ENCODE peak calls at places on chromosomes 11 and 22, in seven cellular contexts. G is fibroblast of the conjunctiva, Q is NCI-H69, D is mucosa of gallbladder, T is AG09309, F is HCT116, N is NCI-H1417. R is an unnamed sample.
A peak's percentile ranks its signal among the peaks of the same experiment; 100 is the strongest.

GRCh38 chr11:43327987-43328386 is 16.2 kb downstream of the API5 start:
- DNase-seq in G (peak; percentile 88), Q (peak; percentile 20), D (peak; percentile 20), T (peak; percentile 45), F (no peak), N (no peak), R (peak; percentile 48)

GRCh38 chr22:35524966-35525686 is 15.5 kb upstream of the RASD2 start:
- DNase-seq in G (no peak), Q (peak; percentile 98), D (peak; percentile 61), T (no peak), F (no peak), N (peak; percentile 70), R (peak; percentile 47)

GRCh38 chr11:14182833-14183340 is 176.1 kb downstream of the RRAS2 start:
- DNase-seq in G (no peak), Q (no peak), D (no peak), T (no peak), F (no peak), N (no peak), R (no peak)

GRCh38 chr11:69062169-69062855 is 13.6 kb downstream of the TPCN2 start:
- DNase-seq in G (no peak), Q (no peak), D (no peak), T (no peak), F (no peak), N (no peak), R (no peak)

GRCh38 chr22:48257690-48258065 is 1495.2 kb downstream of the TBC1D22A start:
- DNase-seq in G (no peak), Q (no peak), D (no peak), T (no peak), F (no peak), N (no peak), R (no peak)

GRCh38 chr11:102253018-102253775 is 64.1 kb upstream of the BIRC3 start:
- DNase-seq in G (no peak), Q (no peak), D (peak; percentile 60), T (no peak), F (no peak), N (peak; percentile 36), R (peak; percentile 4)

GRCh38 chr11:60992842-60993409 is 21.4 kb downstream of the CD6 start:
- DNase-seq in G (no peak), Q (peak; percentile 72), D (no peak), T (no peak), F (no peak), N (no peak), R (no peak)

GRCh38 chr11:67027483-67027930 is 4.6 kb downstream of the SYT12 start:
- DNase-seq in G (no peak), Q (no peak), D (peak; percentile 59), T (no peak), F (no peak), N (no peak), R (no peak)

GRCh38 chr11:61024938-61025818 is 53.7 kb downstream of the CD6 start:
- DNase-seq in G (no peak), Q (no peak), D (no peak), T (no peak), F (no peak), N (no peak), R (no peak)